ENCODE peak calls at places on chromosomes 11 and 22, in four cellular contexts. Y, N, T and H are unnamed samples. For H3K36me3, the result is how much of the 10 kb centered on the place peaks cover.

GRCh38 chr11:35363246-35364100 is 55.9 kb downstream of the SLC1A2 start:
- DNase-seq in Y (peak), N (no peak), T (no peak), H (no peak)

GRCh38 chr11:75347781-75348613 is 3.5 kb downstream of the ARRB1 start:
- DNase-seq in Y (peak), N (no peak), T (no peak), H (peak)

GRCh38 chr11:96753997-96754396 is 364.2 kb downstream of the JRKL start:
- DNase-seq in Y (no peak), N (no peak), T (no peak), H (no peak)

GRCh38 chr22:29798318-29798717 is 31.1 kb downstream of the UQCR10 start:
- DNase-seq in Y (no peak), N (no peak), T (no peak), H (peak)

GRCh38 chr11:73216466-73216865 is 1.6 kb upstream of the P2RY2 start:
- DNase-seq in Y (no peak), N (no peak), T (no peak), H (no peak)

GRCh38 chr11:33643167-33643817 is 57.3 kb downstream of the C11orf91 start:
- DNase-seq in Y (no peak), N (no peak), T (peak), H (no peak)

GRCh38 chr11:124760806-124761205 is 1.3 kb downstream of the ESAM start:
- DNase-seq in Y (no peak), N (no peak), T (peak), H (no peak)

GRCh38 chr11:27248430-27249207 is 114.4 kb downstream of the CCDC34 start:
- DNase-seq in Y (no peak), N (no peak), T (no peak), H (no peak)

GRCh38 chr11:99343117-99343516 is 322.4 kb downstream of the CNTN5 start:
- DNase-seq in Y (no peak), N (no peak), T (no peak), H (no peak)

GRCh38 chr11:130179396-130180306 is 20.1 kb downstream of the ST14 start:
- DNase-seq in Y (no peak), N (no peak), T (no peak), H (peak)

GRCh38 chr22:49103314-49104052 is 724.2 kb downstream of the BRD1 start:
- DNase-seq in Y (no peak), N (no peak), T (no peak), H (no peak)

GRCh38 chr11:125102544-125102943 is 8.9 kb downstream of the TMEM218 start:
- DNase-seq in Y (no peak), N (no peak), T (no peak), H (no peak)

GRCh38 chr11:63839508-63840355 is 822 bp downstream of the MARK2 start:
- DNase-seq in Y (no peak), N (no peak), T (no peak), H (peak)

DNA sequence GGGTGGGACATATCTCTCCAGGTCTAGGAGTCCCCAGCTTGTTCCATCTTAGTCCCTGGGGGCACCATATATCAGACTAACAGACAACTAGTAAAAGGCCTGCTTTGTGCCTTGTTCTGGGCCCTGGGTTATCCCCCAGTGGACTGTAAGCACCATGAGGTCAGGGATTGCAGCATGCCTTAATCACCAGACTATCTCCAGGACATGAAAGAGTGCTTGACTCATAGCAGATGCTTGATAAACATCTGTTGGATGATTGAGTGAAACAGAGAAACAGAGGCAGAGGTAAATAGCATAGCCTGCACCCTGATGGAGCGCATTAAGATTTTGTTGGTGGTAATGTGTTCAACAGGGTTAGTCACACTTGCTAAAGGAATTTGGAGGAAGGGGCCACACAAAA is 94.1 kb downstream of the MICAL2 start:
- DNase-seq in Y (no peak), N (no peak), T (no peak), H (no peak)
- H3K36me3 ChIP-seq in Y (half or more), N (under half), T (under half), H (under half)

GRCh38 chr11:19724765-19725164 is 12.1 kb downstream of the NAV2 start:
- DNase-seq in Y (no peak), N (no peak), T (no peak), H (no peak)

GRCh38 chr11:19727246-19727645 is 14.6 kb downstream of the NAV2 start:
- DNase-seq in Y (no peak), N (no peak), T (no peak), H (peak)

GRCh38 chr11:19722702-19723101 is 10.1 kb downstream of the NAV2 start:
- DNase-seq in Y (no peak), N (no peak), T (no peak), H (peak)

GRCh38 chr11:19723572-19724342 is 11.1 kb downstream of the NAV2 start:
- DNase-seq in Y (peak), N (no peak), T (no peak), H (peak)

DNA sequence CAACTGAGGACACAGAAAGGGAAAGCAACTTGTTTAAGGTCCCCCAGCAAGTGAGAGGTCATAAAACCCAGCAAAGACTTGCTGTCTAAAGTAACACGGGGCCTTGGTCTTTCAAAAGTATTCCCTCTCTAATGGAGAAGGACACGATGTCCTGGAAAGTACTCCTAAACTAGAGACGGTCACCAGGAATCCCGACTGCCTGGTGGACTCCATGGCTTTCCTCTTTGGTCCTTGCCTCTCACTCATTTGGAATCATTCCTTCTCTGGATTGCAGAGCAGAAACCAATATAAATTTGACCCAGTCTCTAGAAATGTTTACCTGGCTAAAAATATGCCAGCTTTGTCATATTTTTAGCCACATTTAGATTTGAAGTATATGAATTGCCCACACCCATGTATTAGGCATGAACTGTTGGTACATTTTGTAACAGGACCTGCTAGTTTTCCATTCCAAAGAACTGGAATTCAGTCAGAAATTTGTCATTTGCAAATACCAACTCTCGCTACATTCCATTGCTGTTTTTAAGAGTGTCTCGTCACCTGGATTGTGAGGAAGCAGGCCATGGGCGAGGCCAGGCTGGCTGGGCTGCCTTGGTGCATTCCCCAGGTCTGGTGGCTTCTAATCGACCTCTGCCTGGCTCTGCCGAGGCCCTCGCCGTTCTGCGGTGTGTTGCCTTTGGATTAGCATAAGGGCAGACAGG is 12.9 kb downstream of the NAV2 start:
- DNase-seq in Y (peak), N (no peak), T (no peak), H (no peak)
- H3K36me3 ChIP-seq in Y (under half), N (under half), T (under half), H (under half)

GRCh38 chr22:36284171-36284571 is 31.2 kb downstream of the APOL1 start:
- DNase-seq in Y (peak), N (no peak), T (no peak), H (no peak)
- H3K36me3 ChIP-seq in Y (half or more), N (half or more), T (half or more), H (under half)

GRCh38 chr22:24170632-24171031 is 10.7 kb upstream of the SUSD2 start:
- DNase-seq in Y (no peak), N (no peak), T (no peak), H (no peak)
- H3K36me3 ChIP-seq in Y (half or more), N (half or more), T (under half), H (under half)

DNA sequence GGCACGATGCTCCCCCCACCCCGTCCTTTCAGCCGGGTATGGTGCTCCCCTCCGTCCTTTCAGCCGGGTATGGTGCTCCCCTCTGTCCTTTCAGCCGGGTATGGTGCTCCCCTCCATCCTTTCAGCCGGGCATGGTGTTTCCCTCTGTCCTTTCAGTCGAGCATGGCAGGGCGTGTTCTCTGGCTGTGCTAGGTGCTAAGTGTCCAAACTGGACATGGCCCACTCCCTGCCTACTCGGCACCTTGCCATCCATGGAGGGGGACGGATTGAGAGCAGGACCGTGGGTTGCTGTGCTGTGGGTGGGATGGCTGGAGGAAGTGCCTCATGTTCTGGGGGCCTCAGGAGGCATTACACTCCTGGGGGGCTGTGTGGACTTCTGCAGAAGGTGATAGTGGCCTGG is 45.5 kb downstream of the MUC6 start:
- DNase-seq in Y (no peak), N (no peak), T (no peak), H (no peak)
- H3K36me3 ChIP-seq in Y (half or more), N (half or more), T (under half), H (under half)

GRCh38 chr22:36321797-36322601 is 65.8 kb downstream of the MYH9 start:
- DNase-seq in Y (no peak), N (no peak), T (no peak), H (no peak)
- H3K36me3 ChIP-seq in Y (half or more), N (half or more), T (half or more), H (half or more)

GRCh38 chr11:211741-212140 is 4.2 kb downstream of the RIC8A start:
- DNase-seq in Y (no peak), N (no peak), T (no peak), H (no peak)

GRCh38 chr11:210803-211180 is 3.3 kb downstream of the RIC8A start:
- DNase-seq in Y (no peak), N (no peak), T (no peak), H (no peak)

GRCh38 chr11:211295-211694 is 3.8 kb downstream of the RIC8A start:
- DNase-seq in Y (no peak), N (no peak), T (no peak), H (no peak)

GRCh38 chr11:213111-213510 is 5.6 kb downstream of the RIC8A start:
- DNase-seq in Y (no peak), N (no peak), T (no peak), H (no peak)

GRCh38 chr11:212150-213100 is 4.9 kb downstream of the RIC8A start:
- DNase-seq in Y (peak), N (no peak), T (no peak), H (no peak)
- H3K36me3 ChIP-seq in Y (half or more), N (half or more), T (half or more), H (half or more)